ENCODE peak calls at places on chromosomes 13 and 19, in five cellular contexts. S is testis, V is brain microvascular endothelial cell, E is activated B cell treated with CpG ODN at 0.5 μM for 24 hours, T is fibroblast of mammary gland. Y is an unnamed sample.

GRCh38 chr13:53920916-53921315 is 892.3 kb downstream of the OLFM4 start:
- DNase-seq in V (no peak), E (no peak), T (no peak), S (no peak), Y (peak)

GRCh38 chr19:8831832-8832131 is 322 bp downstream of the ZNF558 start:
- DNase-seq in V (no peak), S (no peak), E (no peak), T (no peak), Y (no peak)

GRCh38 chr19:48393559-48394330 is at the start of gene GRIN2D:
- DNase-seq in E (peak), S (peak), T (no peak), V (no peak), Y (peak)

GRCh38 chr19:46755077-46755852 is 9.0 kb upstream of the STRN4 start:
- DNase-seq in S (no peak), E (no peak), V (no peak), T (peak), Y (no peak)

GRCh38 chr13:30907167-30907761 is 1.2 kb downstream of the MEDAG start:
- DNase-seq in S (peak), V (no peak), T (peak), E (no peak), Y (no peak)

GRCh38 chr13:78022164-78022877 is 103.7 kb upstream of the EDNRB start:
- DNase-seq in S (peak), T (peak), V (peak), E (peak), Y (peak)

GRCh38 chr13:111625526-111626315 is 305.3 kb downstream of the TEX29 start:
- DNase-seq in E (no peak), T (no peak), V (no peak), S (no peak), Y (no peak)

GRCh38 chr19:27794444-27795042 is 1418.4 kb downstream of the UQCRFS1 start:
- DNase-seq in S (peak), T (peak), V (peak), E (no peak), Y (no peak)

GRCh38 chr13:79932556-79932955 is 408.4 kb downstream of the SPRY2 start:
- DNase-seq in T (no peak), V (no peak), S (no peak), E (no peak), Y (no peak)

GRCh38 chr13:26280822-26281221 is 26.9 kb downstream of the CDK8 start:
- DNase-seq in E (no peak), V (peak), S (no peak), T (no peak), Y (no peak)

GRCh38 chr13:28503182-28503980 is 8.5 kb upstream of the FLT1 start:
- DNase-seq in T (no peak), E (no peak), V (no peak), S (no peak), Y (no peak)

GRCh38 chr19:55372316-55373081 is 2.2 kb upstream of the IL11 start:
- DNase-seq in V (peak), T (peak), E (no peak), S (no peak), Y (no peak)

GRCh38 chr19:40530091-40530901 is 46.4 kb upstream of the SHKBP1 start:
- DNase-seq in E (no peak), T (no peak), V (no peak), S (peak), Y (peak)

GRCh38 chr19:1373534-1374249 is 10.0 kb upstream of the NDUFS7 start:
- DNase-seq in E (no peak), S (peak), T (no peak), V (no peak), Y (no peak)

GRCh38 chr19:8257052-8257443 is 47.9 kb downstream of the CERS4 start:
- DNase-seq in V (no peak), S (no peak), T (no peak), E (no peak), Y (no peak)

GRCh38 chr13:98966019-98966418 is 11.8 kb downstream of the DOCK9 start:
- DNase-seq in T (no peak), E (no peak), S (no peak), V (no peak), Y (peak)

GRCh38 chr19:45283443-45284033 is 32.5 kb downstream of the MARK4 start:
- DNase-seq in V (no peak), E (no peak), T (no peak), S (no peak), Y (no peak)

GRCh38 chr19:7293795-7294570 is at the start of gene INSR:
- DNase-seq in V (peak), S (peak), T (peak), E (peak), Y (peak)

GRCh38 chr19:34962945-34963530 is 991 bp downstream of the ZNF792 start:
- DNase-seq in V (no peak), T (no peak), S (no peak), E (no peak), Y (no peak)

GRCh38 chr13:31530883-31531282 is 208.4 kb upstream of the RXFP2 start:
- DNase-seq in T (no peak), V (no peak), E (no peak), S (no peak), Y (no peak)

GRCh38 chr19:5012688-5013457 is 44.0 kb downstream of the KDM4B start:
- DNase-seq in S (no peak), E (no peak), V (no peak), T (no peak), Y (no peak)

GRCh38 chr19:39110263-39110967 is 15.2 kb upstream of the PAK4 start:
- DNase-seq in T (peak), V (no peak), S (peak), E (peak), Y (peak)

GRCh38 chr19:35545855-35546381 is 492 bp downstream of the TMEM147 start:
- DNase-seq in E (no peak), V (no peak), S (peak), T (no peak), Y (peak)

GRCh38 chr19:4969772-4970531 is 1.0 kb downstream of the KDM4B start:
- DNase-seq in V (no peak), E (peak), S (peak), T (peak), Y (peak)

GRCh38 chr13:113924184-113924583 is 49.7 kb downstream of the C13orf46 start:
- DNase-seq in S (peak), E (no peak), T (no peak), V (no peak), Y (no peak)

GRCh38 chr13:27349458-27349857 is 75.0 kb upstream of the GTF3A start:
- DNase-seq in S (no peak), V (peak), T (no peak), E (no peak), Y (no peak)

GRCh38 chr13:97243915-97244820 is 22.0 kb downstream of the MBNL2 start:
- DNase-seq in E (no peak), S (no peak), T (no peak), V (no peak), Y (no peak)

GRCh38 chr13:100525453-100526298 is 62.9 kb downstream of the GGACT start:
- DNase-seq in E (no peak), S (no peak), T (no peak), V (no peak), Y (no peak)

GRCh38 chr19:7844405-7844804 is 14.4 kb downstream of the EVI5L start:
- DNase-seq in T (no peak), V (no peak), S (no peak), E (no peak), Y (no peak)

GRCh38 chr19:30214651-30215051 is 157.5 kb upstream of the ZNF536 start:
- DNase-seq in T (no peak), V (no peak), S (no peak), E (no peak), Y (no peak)

GRCh38 chr13:74372511-74372910 is 238.3 kb upstream of the KLF12 start:
- DNase-seq in V (no peak), S (no peak), E (no peak), T (peak), Y (no peak)

GRCh38 chr13:61546413-61546812 is 130.8 kb upstream of the PCDH20 start:
- DNase-seq in T (no peak), E (no peak), S (no peak), V (no peak), Y (no peak)

GRCh38 chr13:113499936-113500335 is 9.4 kb upstream of the DCUN1D2 start:
- DNase-seq in V (peak), E (no peak), T (peak), S (no peak), Y (no peak)

GRCh38 chr13:91216928-91217700 is 130.4 kb upstream of the MIR17HG start:
- DNase-seq in V (no peak), T (no peak), S (no peak), E (no peak), Y (no peak)

GRCh38 chr13:74301200-74302063 is 167.2 kb upstream of the KLF12 start:
- DNase-seq in E (no peak), S (no peak), V (peak), T (no peak), Y (peak)

GRCh38 chr19:46863818-46864629 is 3.2 kb downstream of the ARHGAP35 start:
- DNase-seq in E (no peak), S (peak), T (peak), V (peak), Y (peak)

GRCh38 chr19:42076375-42076944 is 494 bp downstream of the ZNF574 start:
- DNase-seq in S (peak), T (no peak), E (peak), V (no peak), Y (no peak)

Y was measured in NCI-H69.